ENCODE peak calls at places on chromosomes 7 and 10, in nine cellular contexts. B, T, F, D, C, S, V, P and Q are unnamed samples.

GRCh38 chr10:118395919-118396318 is 53.8 kb upstream of the FAM204A start:
- DNase-seq in B (no peak), T (no peak), F (no peak), D (peak), C (peak), S (no peak), V (no peak), P (no peak), Q (no peak)

GRCh38 chr7:46939558-46939957 is 642.4 kb downstream of the TNS3 start:
- DNase-seq in B (no peak), T (no peak), F (no peak), D (peak), C (no peak), S (no peak), V (no peak), P (no peak), Q (no peak)

GRCh38 chr10:61140765-61141392 is 196.9 kb upstream of the RHOBTB1 start:
- DNase-seq in B (peak), T (no peak), F (peak), D (peak), C (peak), S (no peak), V (peak), P (no peak), Q (peak)

GRCh38 chr7:24773646-24774045 is 16.4 kb upstream of the GSDME start:
- DNase-seq in B (no peak), T (no peak), F (no peak), D (no peak), C (no peak), S (no peak), V (no peak), P (no peak), Q (peak)

GRCh38 chr10:3427316-3427715 is 254.7 kb upstream of the PITRM1 start:
- DNase-seq in B (no peak), T (no peak), F (no peak), D (no peak), C (no peak), S (no peak), V (no peak), P (no peak), Q (no peak)

GRCh38 chr10:1057106-1057657 is 997 bp downstream of the WDR37 start:
- DNase-seq in B (no peak), T (no peak), F (peak), D (peak), C (no peak), S (no peak), V (peak), P (no peak), Q (peak)

GRCh38 chr10:103712146-103712545 is 143.2 kb downstream of the SH3PXD2A start:
- DNase-seq in B (no peak), T (no peak), F (no peak), D (no peak), C (peak), S (no peak), V (no peak), P (no peak), Q (no peak)

GRCh38 chr7:121623130-121623872 is 227.2 kb upstream of the FAM3C start:
- DNase-seq in B (no peak), T (no peak), F (no peak), D (no peak), C (no peak), S (no peak), V (peak), P (no peak), Q (no peak)

GRCh38 chr10:127195571-127196226 is 692 bp downstream of the INSYN2A start:
- DNase-seq in B (no peak), T (no peak), F (no peak), D (no peak), C (peak), S (peak), V (no peak), P (no peak), Q (peak)

GRCh38 chr10:50645241-50645640 is 21.5 kb upstream of the SGMS1 start:
- DNase-seq in B (no peak), T (no peak), F (no peak), D (no peak), C (no peak), S (no peak), V (no peak), P (no peak), Q (no peak)

GRCh38 chr7:127652333-127653248 is 597 bp downstream of the SND1 start:
- DNase-seq in B (peak), T (no peak), F (no peak), D (peak), C (peak), S (no peak), V (peak), P (no peak), Q (peak)

GRCh38 chr7:2237109-2237602 is 4.4 kb upstream of the MAD1L1 start:
- DNase-seq in B (no peak), T (no peak), F (peak), D (peak), C (peak), S (no peak), V (no peak), P (peak), Q (no peak)

GRCh38 chr10:61314273-61314672 is 138.9 kb downstream of the TMEM26 start:
- DNase-seq in B (no peak), T (no peak), F (no peak), D (no peak), C (no peak), S (no peak), V (no peak), P (no peak), Q (no peak)

GRCh38 chr10:88417337-88417736 is 165.8 kb downstream of the RNLS start:
- DNase-seq in B (no peak), T (no peak), F (no peak), D (no peak), C (no peak), S (no peak), V (no peak), P (no peak), Q (no peak)

GRCh38 chr10:78337016-78337415 is 303.4 kb downstream of the RPS24 start:
- DNase-seq in B (no peak), T (peak), F (no peak), D (no peak), C (no peak), S (no peak), V (no peak), P (no peak), Q (no peak)

GRCh38 chr10:33735463-33735862 is 401.0 kb upstream of the NRP1 start:
- DNase-seq in B (no peak), T (no peak), F (no peak), D (no peak), C (peak), S (no peak), V (no peak), P (no peak), Q (no peak)

GRCh38 chr7:45082831-45083331 is 5.9 kb downstream of the NACAD start:
- DNase-seq in B (no peak), T (no peak), F (no peak), D (no peak), C (no peak), S (no peak), V (no peak), P (no peak), Q (no peak)

GRCh38 chr7:159119026-159119741 is 25.5 kb downstream of the VIPR2 start:
- DNase-seq in B (no peak), T (no peak), F (no peak), D (no peak), C (no peak), S (no peak), V (no peak), P (no peak), Q (no peak)

GRCh38 chr10:49649294-49649693 is 30.2 kb upstream of the C10orf53 start:
- DNase-seq in B (peak), T (peak), F (no peak), D (peak), C (no peak), S (no peak), V (no peak), P (no peak), Q (no peak)

GRCh38 chr10:43576062-43576461 is 1.6 kb upstream of the ZNF239 start:
- DNase-seq in B (no peak), T (no peak), F (no peak), D (no peak), C (no peak), S (no peak), V (no peak), P (no peak), Q (no peak)

GRCh38 chr10:43573250-43574034 is 974 bp downstream of the ZNF239 start:
- DNase-seq in B (no peak), T (no peak), F (no peak), D (no peak), C (no peak), S (no peak), V (no peak), P (no peak), Q (no peak)

GRCh38 chr10:43574035-43574892 is at the start of gene ZNF239:
- DNase-seq in B (peak), T (peak), F (peak), D (peak), C (peak), S (peak), V (peak), P (peak), Q (peak)

GRCh38 chr10:43574906-43575305 is 490 bp upstream of the ZNF239 start:
- DNase-seq in B (no peak), T (no peak), F (no peak), D (no peak), C (no peak), S (no peak), V (no peak), P (no peak), Q (no peak)

DNA sequence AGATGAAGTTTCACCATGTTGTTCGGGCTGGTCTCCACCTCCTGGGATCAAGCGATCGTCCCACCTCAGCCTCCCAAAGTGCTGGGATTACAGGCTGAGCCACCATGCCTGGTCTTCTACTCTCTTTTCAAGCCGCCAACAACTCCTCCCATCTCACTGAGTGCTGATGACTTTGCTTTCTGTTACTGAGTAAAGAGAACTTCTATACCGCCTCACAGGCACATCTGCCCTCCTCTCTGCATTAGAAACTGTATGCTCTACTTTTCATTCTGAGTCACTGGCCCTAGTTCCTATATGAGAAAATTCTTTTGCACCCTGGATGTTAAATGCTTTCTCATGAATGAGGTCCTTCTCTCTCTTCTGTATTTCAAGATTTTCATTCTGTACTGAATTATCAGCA is 2.2 kb upstream of the ZNF239 start:
- DNase-seq in B (no peak), T (no peak), F (no peak), D (no peak), C (no peak), S (no peak), V (no peak), P (no peak), Q (no peak)
- TF ChIP-seq CTCF in B (no peak), T (no peak), F (no peak), D (no peak), C (no peak), S (no peak), V (no peak), P (no peak), Q (no peak)

DNA sequence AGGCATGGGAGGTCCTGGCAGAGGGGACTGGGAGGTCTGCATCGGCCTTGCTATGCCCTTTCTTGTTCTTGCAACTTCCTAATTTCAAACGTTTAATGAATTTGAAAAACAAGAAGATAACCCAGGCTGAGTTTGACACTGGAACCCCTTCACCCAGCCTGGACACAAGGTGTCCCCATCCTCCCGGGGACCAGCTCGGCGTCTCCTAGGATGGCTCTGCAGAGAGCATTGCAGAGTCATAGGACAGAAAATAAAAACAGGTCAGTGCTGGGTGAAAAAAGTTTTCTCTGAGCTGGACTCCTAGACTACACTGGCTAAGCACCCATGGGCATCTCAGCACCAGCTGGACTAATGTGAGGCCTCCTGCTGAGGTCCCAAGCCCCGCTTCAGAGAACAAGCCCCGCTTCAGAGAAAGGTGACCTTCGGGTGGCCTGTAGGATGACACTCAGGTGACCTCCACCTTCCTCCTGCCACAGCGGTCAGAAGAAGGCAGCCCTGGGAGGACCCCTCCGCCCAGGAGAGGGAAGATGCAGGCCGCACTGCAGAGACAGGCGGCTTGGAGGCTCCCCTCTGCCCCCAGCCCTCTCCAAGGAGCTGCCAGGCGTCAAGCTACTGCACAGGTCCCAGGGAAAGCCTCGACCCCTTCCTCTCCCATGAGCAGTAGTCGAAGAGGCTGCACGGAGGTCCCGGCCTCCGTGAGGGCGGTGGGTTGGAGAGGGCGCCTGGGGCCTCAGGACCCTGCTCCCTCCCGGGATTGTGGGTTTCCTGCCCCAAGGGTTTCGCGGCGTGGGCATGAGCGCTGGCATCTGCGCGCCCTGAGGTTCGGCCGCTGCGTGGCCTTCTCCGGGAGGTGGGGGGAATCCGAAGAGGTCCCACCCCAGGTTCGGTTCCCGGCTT is 9.2 kb upstream of the UNCX start:
- DNase-seq in B (no peak), T (no peak), F (no peak), D (peak), C (no peak), S (no peak), V (peak), P (no peak), Q (no peak)
- TF ChIP-seq CTCF in B (no peak), T (no peak), F (no peak), D (peak), C (no peak), S (peak), V (peak), P (peak), Q (no peak)

DNA sequence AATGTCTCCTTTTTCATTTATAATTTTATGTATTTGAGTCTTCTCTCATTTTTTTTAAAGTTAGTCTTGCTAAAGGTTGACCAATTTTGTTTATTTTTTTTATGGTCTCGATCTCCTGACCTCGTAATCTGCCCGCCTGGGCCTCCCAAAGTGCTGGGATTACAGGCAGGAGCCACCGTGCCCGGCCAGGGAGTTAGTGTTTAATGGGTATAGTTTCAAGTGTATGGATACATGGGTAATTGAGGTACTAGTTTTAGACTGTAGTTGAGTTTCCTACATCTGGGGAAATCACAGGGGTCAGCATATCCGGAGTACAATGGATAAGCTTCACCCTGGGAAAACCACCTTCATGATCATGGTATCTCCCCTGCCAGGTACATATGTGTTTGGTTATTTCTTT is 267.3 kb upstream of the KCND2 start:
- DNase-seq in B (no peak), T (no peak), F (no peak), D (no peak), C (no peak), S (no peak), V (no peak), P (no peak), Q (no peak)
- TF ChIP-seq CTCF in B (no peak), T (no peak), F (no peak), D (no peak), C (no peak), S (no peak), V (no peak), P (no peak), Q (no peak)

DNA sequence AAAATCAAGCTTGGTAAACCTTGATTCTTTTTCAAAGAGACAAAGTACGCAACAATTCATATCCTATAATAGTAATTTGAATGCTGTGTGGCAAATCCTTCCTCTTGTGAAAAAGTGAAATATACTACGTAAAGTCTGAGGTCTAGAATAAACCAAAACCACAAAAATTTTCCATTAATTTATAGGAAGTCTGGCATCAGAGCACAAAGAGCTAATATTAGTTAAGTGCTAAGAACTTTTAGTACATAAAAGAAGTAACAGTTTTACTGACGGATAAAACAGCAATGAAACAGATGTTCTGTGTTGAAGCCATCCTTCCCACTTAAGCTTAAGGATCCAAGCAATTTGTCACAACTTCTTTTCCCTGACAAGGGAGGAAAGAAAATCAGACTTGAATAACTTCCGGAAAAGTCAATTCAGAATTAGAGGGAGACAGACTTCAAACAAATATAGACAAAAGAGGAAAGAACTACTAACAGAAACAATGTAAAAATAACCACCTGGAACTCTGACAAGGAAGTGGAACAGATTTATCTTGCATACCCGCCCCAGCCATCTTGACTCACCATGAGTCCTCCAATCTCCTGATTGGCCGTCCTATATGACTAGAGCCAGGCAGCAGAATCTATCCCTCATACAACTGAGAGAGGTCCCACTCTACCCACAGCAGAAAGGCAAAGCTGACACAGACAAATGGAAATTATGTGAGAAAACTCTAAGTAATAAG is 34.5 kb downstream of the RHEB start:
- DNase-seq in B (peak), T (no peak), F (no peak), D (no peak), C (peak), S (no peak), V (peak), P (no peak), Q (peak)
- TF ChIP-seq CTCF in B (no peak), T (no peak), F (no peak), D (no peak), C (no peak), S (no peak), V (no peak), P (no peak), Q (no peak)

GRCh38 chr7:91869661-91870060 is 10.8 kb downstream of the MTERF1 start:
- DNase-seq in B (no peak), T (no peak), F (no peak), D (no peak), C (no peak), S (no peak), V (no peak), P (no peak), Q (no peak)
- TF ChIP-seq CTCF in B (peak), T (no peak), F (no peak), D (no peak), C (no peak), S (no peak), V (no peak), P (no peak), Q (no peak)

DNA sequence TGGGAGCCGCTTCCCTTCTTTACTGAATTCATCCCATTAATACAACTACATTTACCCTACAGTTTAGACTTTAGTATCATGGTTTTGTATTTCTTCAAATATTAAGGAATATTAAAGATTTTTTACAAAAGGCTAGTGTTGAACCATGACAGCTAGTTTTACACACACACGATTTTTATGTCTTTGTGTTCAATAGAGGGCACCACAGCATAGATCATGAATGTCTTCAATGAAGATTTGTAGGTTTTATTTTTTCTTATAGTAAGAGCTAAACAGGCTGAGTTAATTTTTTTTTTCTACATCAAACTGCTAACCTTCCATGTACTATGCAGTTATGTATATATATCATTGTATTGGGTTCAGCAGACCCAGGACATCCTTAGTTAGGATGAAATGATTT is 76.9 kb downstream of the SNX10 start:
- DNase-seq in B (no peak), T (no peak), F (no peak), D (no peak), C (no peak), S (no peak), V (no peak), P (no peak), Q (peak)
- TF ChIP-seq CTCF in B (no peak), T (no peak), F (no peak), D (no peak), C (no peak), S (no peak), V (no peak), P (no peak), Q (no peak)